ENCODE peak calls at places on chromosomes 12 and 14, in eight cellular contexts. Q is right atrium auricular region, N is endothelial cell of umbilical vein, J is substantia nigra, R is right cardiac atrium, S is fibroblast of lung, G is HCT116, B is aorta. A is an unnamed sample.

GRCh38 chr12:14885718-14886201 is at the start of gene MGP:
- DNase-seq in G (no peak), J (no peak), N (peak; percentile 99), Q (peak; percentile 82), S (peak; percentile 89), R (peak; percentile 77), B (peak; percentile 77), A (no peak)

GRCh38 chr12:51954465-51955361 is 3.2 kb downstream of the ACVR1B start:
- DNase-seq in J (no peak), N (no peak), R (no peak), B (no peak), Q (no peak), S (no peak), G (no peak), A (peak; percentile 75)

GRCh38 chr12:56998981-56999380 is 7.4 kb downstream of the ZBTB39 start:
- DNase-seq in G (no peak), J (no peak), R (no peak), B (no peak), N (no peak), S (no peak), Q (no peak), A (no peak)

GRCh38 chr12:127149226-127149964 is 1117.6 kb upstream of the TMEM132C start:
- DNase-seq in N (no peak), S (peak; percentile 90), R (no peak), G (no peak), J (no peak), Q (no peak), B (no peak), A (no peak)

GRCh38 chr12:1593232-1594044 is 943 bp downstream of the FBXL14 start:
- DNase-seq in R (no peak), Q (no peak), G (no peak), J (no peak), S (peak; percentile 36), N (peak; percentile 40), B (peak; percentile 83), A (no peak)

GRCh38 chr12:19058235-19059021 is 71.1 kb upstream of the PLEKHA5 start:
- DNase-seq in G (no peak), Q (no peak), R (no peak), S (no peak), N (peak; percentile 60), B (no peak), J (no peak), A (no peak)

GRCh38 chr14:24971255-24971654 is 78.7 kb downstream of the STXBP6 start:
- DNase-seq in Q (no peak), G (no peak), N (no peak), J (no peak), S (peak; percentile 32), B (no peak), R (no peak), A (no peak)

GRCh38 chr12:61896436-61896835 is 363.8 kb upstream of the USP15 start:
- DNase-seq in R (no peak), Q (no peak), S (no peak), B (no peak), G (no peak), N (no peak), J (no peak), A (no peak)

GRCh38 chr12:110743571-110744093 is 941 bp upstream of the PPP1CC start:
- DNase-seq in G (no peak), J (peak; percentile 66), Q (peak; percentile 63), B (peak; percentile 78), S (peak; percentile 24), R (peak; percentile 69), N (no peak), A (no peak)

GRCh38 chr14:74518221-74518620 is 24.7 kb downstream of the ISCA2 start:
- DNase-seq in Q (no peak), J (no peak), G (no peak), N (no peak), R (no peak), B (peak; percentile 51), S (no peak), A (no peak)

GRCh38 chr14:98736701-98737338 is 535.2 kb downstream of the BCL11B start:
- DNase-seq in J (no peak), G (no peak), R (no peak), N (no peak), S (no peak), B (no peak), Q (no peak), A (no peak)

GRCh38 chr14:103845327-103845726 is 2.0 kb downstream of the PPP1R13B start:
- DNase-seq in Q (no peak), N (no peak), G (no peak), S (no peak), R (no peak), J (no peak), B (no peak), A (no peak)

GRCh38 chr14:103847439-103847953 is at the start of gene PPP1R13B:
- DNase-seq in Q (peak; percentile 86), S (peak; percentile 79), N (peak; percentile 82), B (peak; percentile 98), R (peak; percentile 98), G (peak; percentile 65), J (peak; percentile 72), A (peak; percentile 43)

GRCh38 chr14:103846008-103846568 is 1.3 kb downstream of the PPP1R13B start:
- DNase-seq in B (no peak), Q (no peak), R (no peak), N (peak; percentile 18), G (no peak), S (no peak), J (no peak), A (no peak)

GRCh38 chr14:103847954-103848719 is 762 bp upstream of the PPP1R13B start:
- DNase-seq in B (peak; percentile 83), G (no peak), R (peak; percentile 79), S (no peak), Q (no peak), N (no peak), J (no peak), A (no peak)

GRCh38 chr14:103846569-103847438 is 571 bp downstream of the PPP1R13B start:
- DNase-seq in J (no peak), G (no peak), N (peak; percentile 26), Q (no peak), S (peak; percentile 23), B (peak; percentile 84), R (peak; percentile 81), A (no peak)
- H3K27ac ChIP-seq in J (no peak overlapping the region), G (peak overlapping the region; percentile 38), N (no peak overlapping the region), Q (peak overlapping the region; percentile 86), S (peak overlapping the region; percentile 13), B (no peak overlapping the region), R (peak overlapping the region; percentile 89), A (peak overlapping the region; percentile 68)

DNA sequence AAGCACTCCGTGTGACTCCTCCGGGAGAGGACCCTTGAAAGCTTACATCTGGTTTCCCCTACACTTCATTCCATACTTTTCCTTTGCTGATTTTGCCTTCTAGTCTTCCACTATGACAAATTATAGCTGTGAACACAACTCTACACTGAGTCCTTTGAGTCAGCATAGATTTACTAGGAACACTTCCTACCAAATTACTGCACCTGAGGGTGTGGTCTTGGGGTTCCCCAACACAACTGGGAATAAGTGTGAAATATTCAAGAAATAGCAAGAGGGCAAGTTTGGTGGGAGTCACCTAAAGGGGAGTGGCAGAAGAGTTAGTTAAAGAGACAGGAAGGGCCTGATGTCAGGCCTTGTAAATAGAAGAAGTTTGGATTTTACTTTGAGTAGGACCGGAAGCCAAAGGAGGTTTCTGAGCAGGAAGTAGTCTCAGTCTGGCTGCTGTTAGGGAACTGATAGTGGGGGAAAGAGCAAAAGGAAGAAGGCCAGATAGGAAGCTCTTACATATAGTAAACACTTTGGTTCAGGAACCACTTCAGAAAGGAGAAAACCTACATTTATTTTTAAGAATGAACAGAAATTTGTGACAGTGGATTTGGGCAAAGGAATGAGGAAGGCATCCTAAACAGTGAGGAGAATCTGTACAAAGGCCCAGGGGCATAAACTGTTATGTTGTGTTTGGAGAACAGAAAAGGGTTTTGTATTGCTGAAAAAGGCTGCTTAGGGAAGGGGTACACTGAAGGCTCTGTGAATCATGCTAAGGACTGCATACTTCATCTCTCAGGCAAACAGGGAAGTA is 14.3 kb downstream of the SEL1L start:
- DNase-seq in B (no peak), R (no peak), S (no peak), J (no peak), N (peak; percentile 58), G (no peak), Q (no peak), A (no peak)
- H3K27ac ChIP-seq in B (no peak overlapping the region), R (peak overlapping the region; percentile 91), S (peak overlapping the region; percentile 27), J (peak overlapping the region; percentile 76), N (peak overlapping the region; percentile 61), G (no peak overlapping the region), Q (peak overlapping the region; percentile 33), A (peak overlapping the region; percentile 34)

DNA sequence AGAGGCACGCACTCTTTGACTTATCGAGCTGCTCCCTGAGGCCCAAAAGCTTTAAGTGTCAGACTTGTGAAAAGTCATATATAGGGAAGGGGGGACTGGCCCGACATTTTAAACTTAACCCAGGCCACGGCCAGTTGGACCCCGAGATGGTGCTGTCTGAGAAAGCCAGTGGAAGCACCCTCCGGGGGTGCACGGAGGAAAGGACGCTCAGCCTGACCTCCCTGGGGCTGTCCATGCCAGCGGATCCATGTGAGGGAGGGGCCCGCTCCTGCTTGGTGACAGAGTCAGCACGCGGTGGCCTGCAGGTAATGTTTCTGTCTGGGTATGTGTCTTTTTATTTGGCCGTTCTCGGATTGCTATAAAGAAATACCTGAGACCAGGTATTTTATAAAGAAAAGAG is 7.0 kb downstream of the ZNF839 start:
- DNase-seq in R (no peak), S (no peak), Q (no peak), N (no peak), G (no peak), B (peak; percentile 57), J (no peak), A (no peak)
- H3K27ac ChIP-seq in R (no peak overlapping the region), S (no peak overlapping the region), Q (no peak overlapping the region), N (no peak overlapping the region), G (no peak overlapping the region), B (no peak overlapping the region), J (no peak overlapping the region), A (no peak overlapping the region)

DNA sequence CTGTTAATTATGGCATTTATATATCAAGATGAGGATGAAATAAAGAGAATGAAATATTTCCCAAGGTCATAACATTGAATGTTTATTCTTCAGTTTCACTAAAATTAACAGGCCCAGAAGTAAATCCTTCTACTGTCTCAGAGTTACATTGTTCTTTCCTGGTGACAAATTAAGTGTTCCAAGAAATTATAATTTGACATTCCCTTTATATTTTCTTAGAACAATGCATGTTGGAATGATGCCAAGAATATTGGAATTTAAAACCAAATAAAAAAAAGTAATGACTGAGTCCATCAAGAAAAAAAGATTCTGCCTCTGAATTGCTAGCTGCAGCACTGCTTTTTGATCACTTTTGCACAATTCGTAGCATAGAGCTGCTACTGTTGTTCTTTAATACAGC is 152.1 kb downstream of the METTL25 start:
- DNase-seq in B (no peak), J (no peak), R (no peak), Q (no peak), N (peak; percentile 51), G (no peak), S (no peak), A (no peak)
- H3K27ac ChIP-seq in B (no peak overlapping the region), J (no peak overlapping the region), R (no peak overlapping the region), Q (no peak overlapping the region), N (no peak overlapping the region), G (no peak overlapping the region), S (no peak overlapping the region), A (no peak overlapping the region)

GRCh38 chr12:131911851-131912525 is 17.1 kb upstream of the PUS1 start:
- DNase-seq in S (no peak), B (no peak), N (no peak), R (peak; percentile 54), Q (no peak), J (no peak), G (no peak), A (no peak)
- H3K27ac ChIP-seq in S (no peak overlapping the region), B (no peak overlapping the region), N (peak overlapping the region; percentile 21), R (peak overlapping the region; percentile 26), Q (peak overlapping the region; percentile 63), J (no peak overlapping the region), G (peak overlapping the region; percentile 51), A (no peak overlapping the region)

GRCh38 chr12:25970916-25971674 is 12.6 kb downstream of the RASSF8 start:
- DNase-seq in G (no peak), R (no peak), Q (no peak), S (no peak), J (no peak), B (no peak), N (peak; percentile 25), A (no peak)
- H3K27ac ChIP-seq in G (no peak overlapping the region), R (no peak overlapping the region), Q (no peak overlapping the region), S (no peak overlapping the region), J (no peak overlapping the region), B (peak overlapping the region; percentile 44), N (no peak overlapping the region), A (no peak overlapping the region)

A was measured in epithelial cell of prostate.